ENCODE peak calls at places on chromosome 15, in seven cellular contexts. One of them, this sample, is unnamed.

GRCh38 chr15:68559342-68560310 is 19.2 kb upstream of the CORO2B start:
- DNase-seq in IMR-90: peak
- DNase-seq in coronary artery: peak
- DNase-seq in tibial nerve: peak
- DNase-seq in neural progenitor cell: peak
- DNase-seq in WERI-Rb-1: peak
- DNase-seq in fibroblast of pulmonary artery: peak
- DNase-seq in this sample: peak

GRCh38 chr15:35058534-35059054 is 26.5 kb downstream of the NANOGP8 start:
- DNase-seq in fibroblast of pulmonary artery: no peak
- DNase-seq in WERI-Rb-1: no peak
- DNase-seq in coronary artery: no peak
- DNase-seq in IMR-90: no peak
- DNase-seq in neural progenitor cell: no peak
- DNase-seq in tibial nerve: no peak
- DNase-seq in this sample: no peak

GRCh38 chr15:86016750-86017149 is 62.9 kb upstream of the AGBL1 start:
- DNase-seq in neural progenitor cell: no peak
- DNase-seq in coronary artery: no peak
- DNase-seq in tibial nerve: no peak
- DNase-seq in IMR-90: no peak
- DNase-seq in WERI-Rb-1: no peak
- DNase-seq in fibroblast of pulmonary artery: no peak
- DNase-seq in this sample: no peak

GRCh38 chr15:62240697-62241096 is 75.6 kb upstream of the C2CD4B start:
- DNase-seq in coronary artery: no peak
- DNase-seq in neural progenitor cell: no peak
- DNase-seq in fibroblast of pulmonary artery: no peak
- DNase-seq in WERI-Rb-1: no peak
- DNase-seq in tibial nerve: no peak
- DNase-seq in IMR-90: no peak
- DNase-seq in this sample: no peak

GRCh38 chr15:74430510-74430951 is 3.2 kb downstream of the SEMA7A start:
- DNase-seq in coronary artery: no peak
- DNase-seq in IMR-90: no peak
- DNase-seq in tibial nerve: no peak
- DNase-seq in fibroblast of pulmonary artery: no peak
- DNase-seq in WERI-Rb-1: no peak
- DNase-seq in neural progenitor cell: no peak
- DNase-seq in this sample: no peak

GRCh38 chr15:93035953-93036810 is 52.8 kb downstream of the RGMA start:
- DNase-seq in neural progenitor cell: peak
- DNase-seq in IMR-90: peak
- DNase-seq in WERI-Rb-1: peak
- DNase-seq in fibroblast of pulmonary artery: peak
- DNase-seq in tibial nerve: peak
- DNase-seq in coronary artery: peak
- DNase-seq in this sample: peak

GRCh38 chr15:26632500-26632899 is 140.4 kb downstream of the GABRB3 start:
- DNase-seq in WERI-Rb-1: no peak
- DNase-seq in coronary artery: no peak
- DNase-seq in IMR-90: no peak
- DNase-seq in neural progenitor cell: no peak
- DNase-seq in tibial nerve: no peak
- DNase-seq in fibroblast of pulmonary artery: no peak
- DNase-seq in this sample: no peak

GRCh38 chr15:62164500-62165028 is 521 bp downstream of the C2CD4B start:
- DNase-seq in WERI-Rb-1: peak
- DNase-seq in IMR-90: no peak
- DNase-seq in neural progenitor cell: peak
- DNase-seq in coronary artery: no peak
- DNase-seq in fibroblast of pulmonary artery: peak
- DNase-seq in tibial nerve: no peak
- DNase-seq in this sample: no peak

GRCh38 chr15:69272139-69272538 is 26.6 kb upstream of the PAQR5 start:
- DNase-seq in neural progenitor cell: peak
- DNase-seq in WERI-Rb-1: no peak
- DNase-seq in fibroblast of pulmonary artery: peak
- DNase-seq in IMR-90: no peak
- DNase-seq in coronary artery: no peak
- DNase-seq in tibial nerve: no peak
- DNase-seq in this sample: no peak

GRCh38 chr15:62889141-62889661 is 153.3 kb upstream of the TPM1 start:
- DNase-seq in neural progenitor cell: no peak
- DNase-seq in coronary artery: no peak
- DNase-seq in IMR-90: no peak
- DNase-seq in WERI-Rb-1: no peak
- DNase-seq in tibial nerve: no peak
- DNase-seq in fibroblast of pulmonary artery: no peak
- DNase-seq in this sample: no peak

GRCh38 chr15:29857196-29857595 is 34.9 kb upstream of the TJP1 start:
- DNase-seq in coronary artery: no peak
- DNase-seq in IMR-90: peak
- DNase-seq in fibroblast of pulmonary artery: peak
- DNase-seq in tibial nerve: no peak
- DNase-seq in WERI-Rb-1: no peak
- DNase-seq in neural progenitor cell: no peak
- DNase-seq in this sample: no peak

GRCh38 chr15:70797464-70797863 is 34.1 kb upstream of the UACA start:
- DNase-seq in coronary artery: no peak
- DNase-seq in WERI-Rb-1: no peak
- DNase-seq in IMR-90: no peak
- DNase-seq in fibroblast of pulmonary artery: no peak
- DNase-seq in neural progenitor cell: no peak
- DNase-seq in tibial nerve: no peak
- DNase-seq in this sample: no peak

GRCh38 chr15:63374686-63375520 is 6.7 kb downstream of the CA12 start:
- DNase-seq in tibial nerve: no peak
- DNase-seq in coronary artery: peak
- DNase-seq in neural progenitor cell: no peak
- DNase-seq in IMR-90: peak
- DNase-seq in fibroblast of pulmonary artery: peak
- DNase-seq in WERI-Rb-1: peak
- DNase-seq in this sample: peak

GRCh38 chr15:59473226-59473625 is 35.2 kb downstream of the FAM81A start:
- DNase-seq in neural progenitor cell: no peak
- DNase-seq in WERI-Rb-1: no peak
- DNase-seq in IMR-90: no peak
- DNase-seq in fibroblast of pulmonary artery: peak
- DNase-seq in coronary artery: no peak
- DNase-seq in tibial nerve: no peak
- DNase-seq in this sample: no peak

GRCh38 chr15:98805434-98806274 is 157.3 kb downstream of the IGF1R start:
- DNase-seq in tibial nerve: no peak
- DNase-seq in WERI-Rb-1: peak
- DNase-seq in fibroblast of pulmonary artery: no peak
- DNase-seq in neural progenitor cell: no peak
- DNase-seq in IMR-90: peak
- DNase-seq in coronary artery: no peak
- DNase-seq in this sample: no peak

GRCh38 chr15:65937476-65937875 is 68.2 kb downstream of the RAB11A start:
- DNase-seq in IMR-90: peak
- DNase-seq in coronary artery: no peak
- DNase-seq in tibial nerve: no peak
- DNase-seq in WERI-Rb-1: no peak
- DNase-seq in neural progenitor cell: no peak
- DNase-seq in fibroblast of pulmonary artery: no peak
- DNase-seq in this sample: peak

DNA sequence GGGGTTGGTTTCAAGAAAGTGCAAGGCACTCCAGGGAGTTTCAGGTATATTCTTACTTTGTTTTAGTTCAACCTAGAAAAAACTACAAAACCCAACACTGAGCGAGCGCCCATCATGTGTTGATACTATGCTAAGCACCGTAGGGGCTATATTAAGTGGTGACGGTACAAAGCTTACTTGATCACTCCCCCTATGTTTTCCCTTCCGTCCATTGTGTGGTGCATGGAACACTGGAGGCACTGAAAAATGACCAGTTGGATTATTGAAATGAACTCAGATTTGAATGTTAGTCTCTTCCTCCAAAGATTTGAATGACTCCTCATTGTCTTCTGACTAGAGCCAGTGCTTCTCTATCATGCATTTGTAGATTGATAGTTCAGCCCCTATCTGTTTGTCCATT is 6.6 kb downstream of the MYZAP start:
- DNase-seq in neural progenitor cell: no peak
- DNase-seq in tibial nerve: no peak
- DNase-seq in IMR-90: no peak
- DNase-seq in fibroblast of pulmonary artery: no peak
- DNase-seq in WERI-Rb-1: no peak
- DNase-seq in coronary artery: no peak
- DNase-seq in this sample: no peak
- H3K4me3 ChIP-seq in neural progenitor cell: no peak
- H3K4me3 ChIP-seq in tibial nerve: no peak
- H3K4me3 ChIP-seq in IMR-90: no peak
- H3K4me3 ChIP-seq in fibroblast of pulmonary artery: no peak
- H3K4me3 ChIP-seq in WERI-Rb-1: no peak
- H3K4me3 ChIP-seq in coronary artery: no peak
- H3K4me3 ChIP-seq in this sample: no peak

DNA sequence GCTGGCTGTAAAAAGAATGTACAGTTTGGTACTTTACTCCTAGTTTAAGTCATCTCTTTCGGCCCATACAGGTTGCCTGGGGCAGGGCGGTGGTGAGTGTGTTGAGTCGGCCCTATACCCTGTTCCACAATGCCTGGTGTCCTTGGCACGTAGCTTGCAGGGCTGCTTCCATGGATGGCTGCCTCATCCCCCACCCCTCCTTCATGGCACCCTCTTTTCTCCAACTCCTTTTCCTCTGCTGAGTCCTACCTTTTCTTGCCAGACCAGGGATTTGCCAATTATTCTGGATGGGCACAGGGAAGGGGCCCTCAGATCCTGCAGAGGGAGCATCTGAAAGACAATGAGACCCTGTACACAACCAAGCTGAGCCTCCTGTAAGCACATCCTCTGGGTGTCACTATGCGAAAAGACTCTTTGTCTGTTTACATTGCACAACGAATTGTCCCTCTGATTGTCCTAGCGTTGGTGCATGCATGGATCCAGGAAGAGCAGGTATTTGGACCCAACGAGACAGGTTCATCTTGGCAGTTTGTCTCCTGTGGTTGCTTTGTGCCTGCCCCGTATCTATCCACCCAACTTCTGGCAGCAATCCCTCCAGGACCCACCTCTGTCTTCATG is 73.6 kb upstream of the CGNL1 start:
- DNase-seq in tibial nerve: no peak
- DNase-seq in neural progenitor cell: no peak
- DNase-seq in fibroblast of pulmonary artery: no peak
- DNase-seq in IMR-90: no peak
- DNase-seq in WERI-Rb-1: no peak
- DNase-seq in coronary artery: no peak
- DNase-seq in this sample: no peak
- H3K4me3 ChIP-seq in tibial nerve: no peak
- H3K4me3 ChIP-seq in neural progenitor cell: no peak
- H3K4me3 ChIP-seq in fibroblast of pulmonary artery: no peak
- H3K4me3 ChIP-seq in IMR-90: no peak
- H3K4me3 ChIP-seq in WERI-Rb-1: no peak
- H3K4me3 ChIP-seq in coronary artery: no peak
- H3K4me3 ChIP-seq in this sample: no peak

GRCh38 chr15:67097893-67098740 is 32.7 kb downstream of the SMAD3 start:
- DNase-seq in tibial nerve: peak
- DNase-seq in coronary artery: no peak
- DNase-seq in fibroblast of pulmonary artery: peak
- DNase-seq in WERI-Rb-1: no peak
- DNase-seq in IMR-90: peak
- DNase-seq in neural progenitor cell: no peak
- DNase-seq in this sample: no peak
- H3K4me3 ChIP-seq in tibial nerve: peak
- H3K4me3 ChIP-seq in coronary artery: peak
- H3K4me3 ChIP-seq in fibroblast of pulmonary artery: peak
- H3K4me3 ChIP-seq in WERI-Rb-1: no peak
- H3K4me3 ChIP-seq in IMR-90: no peak
- H3K4me3 ChIP-seq in neural progenitor cell: no peak
- H3K4me3 ChIP-seq in this sample: peak

GRCh38 chr15:57387011-57387410 is 10.7 kb downstream of the CGNL1 start:
- DNase-seq in neural progenitor cell: no peak
- DNase-seq in fibroblast of pulmonary artery: no peak
- DNase-seq in IMR-90: no peak
- DNase-seq in coronary artery: no peak
- DNase-seq in WERI-Rb-1: no peak
- DNase-seq in tibial nerve: no peak
- DNase-seq in this sample: no peak
- H3K4me3 ChIP-seq in neural progenitor cell: no peak
- H3K4me3 ChIP-seq in fibroblast of pulmonary artery: no peak
- H3K4me3 ChIP-seq in IMR-90: no peak
- H3K4me3 ChIP-seq in coronary artery: no peak
- H3K4me3 ChIP-seq in WERI-Rb-1: no peak
- H3K4me3 ChIP-seq in tibial nerve: no peak
- H3K4me3 ChIP-seq in this sample: no peak

DNA sequence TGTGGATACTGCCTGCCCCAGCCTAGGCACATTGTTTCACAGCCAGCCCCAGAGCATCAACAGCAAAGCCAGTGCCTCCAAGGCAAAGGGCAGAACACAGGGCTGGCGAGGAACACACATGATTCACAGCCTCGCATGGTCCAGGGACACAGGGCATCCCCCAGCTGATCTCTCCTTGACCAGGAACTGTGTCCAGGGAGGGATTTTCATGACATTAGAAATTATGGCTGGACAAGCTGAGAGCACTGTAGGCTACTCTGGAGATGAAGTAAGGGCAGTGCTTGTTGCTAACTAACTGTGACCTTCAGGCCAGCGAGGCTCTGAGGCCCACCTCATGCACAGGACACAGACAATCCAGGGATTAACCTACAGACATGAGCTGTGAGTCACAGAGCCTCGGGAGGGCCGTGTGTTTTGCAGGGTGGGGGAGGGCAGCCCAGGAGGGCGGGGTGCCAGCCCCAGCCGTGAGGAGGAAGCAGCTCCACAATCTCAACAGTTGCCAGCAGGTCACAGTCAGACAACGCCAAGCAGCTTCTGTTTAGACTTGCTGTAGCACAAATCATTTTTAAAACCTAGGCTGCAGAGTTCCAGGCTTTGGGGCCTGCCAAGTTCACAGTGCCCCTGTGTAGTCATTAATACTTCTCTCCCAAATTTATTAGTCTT is 114.9 kb downstream of the ETFA start:
- DNase-seq in WERI-Rb-1: peak
- DNase-seq in coronary artery: no peak
- DNase-seq in IMR-90: peak
- DNase-seq in neural progenitor cell: no peak
- DNase-seq in tibial nerve: no peak
- DNase-seq in fibroblast of pulmonary artery: peak
- DNase-seq in this sample: no peak
- H3K4me3 ChIP-seq in WERI-Rb-1: no peak
- H3K4me3 ChIP-seq in coronary artery: no peak
- H3K4me3 ChIP-seq in IMR-90: no peak
- H3K4me3 ChIP-seq in neural progenitor cell: no peak
- H3K4me3 ChIP-seq in tibial nerve: no peak
- H3K4me3 ChIP-seq in fibroblast of pulmonary artery: no peak
- H3K4me3 ChIP-seq in this sample: no peak

DNA sequence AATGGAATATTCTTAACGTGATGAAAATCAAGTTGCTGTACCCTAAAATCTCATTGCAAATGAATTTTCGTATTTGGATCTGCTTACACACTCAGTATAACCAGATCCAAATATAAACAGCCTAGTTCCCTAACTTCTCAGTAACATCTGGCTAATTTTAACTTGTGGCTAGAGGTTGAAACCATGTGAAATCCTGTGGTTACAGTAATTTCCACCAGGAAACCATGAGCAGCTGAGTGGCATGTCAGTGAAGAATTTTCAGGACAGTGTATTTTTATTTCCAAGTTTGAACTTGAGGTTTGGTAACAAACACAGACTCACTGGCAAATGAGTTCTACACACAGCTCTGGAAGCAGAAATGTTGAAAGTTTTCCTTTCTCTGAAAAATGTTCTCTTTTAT is 754.1 kb downstream of the NR2F2 start:
- DNase-seq in neural progenitor cell: no peak
- DNase-seq in IMR-90: no peak
- DNase-seq in fibroblast of pulmonary artery: peak
- DNase-seq in coronary artery: no peak
- DNase-seq in WERI-Rb-1: no peak
- DNase-seq in tibial nerve: no peak
- DNase-seq in this sample: no peak
- H3K4me3 ChIP-seq in neural progenitor cell: no peak
- H3K4me3 ChIP-seq in IMR-90: no peak
- H3K4me3 ChIP-seq in fibroblast of pulmonary artery: no peak
- H3K4me3 ChIP-seq in coronary artery: no peak
- H3K4me3 ChIP-seq in WERI-Rb-1: no peak
- H3K4me3 ChIP-seq in tibial nerve: no peak
- H3K4me3 ChIP-seq in this sample: no peak

This sample was measured in dorsolateral prefrontal cortex.